ENCODE peak calls at places on chromosomes 12 and 14, in four cellular contexts. U is HFF-Myc, B is fibroblast of lung, I is brain microvascular endothelial cell. S is an unnamed sample.

GRCh38 chr12:131261906-131262305 is 308.2 kb downstream of the ADGRD1 start:
- DNase-seq in U (no peak), B (no peak), I (no peak), S (no peak)

GRCh38 chr12:59452746-59453145 is 143.1 kb upstream of the SLC16A7 start:
- DNase-seq in U (no peak), B (peak), I (no peak), S (no peak)

GRCh38 chr12:31491819-31492598 is 98.9 kb downstream of the DENND5B start:
- DNase-seq in U (peak), B (peak), I (peak), S (no peak)

GRCh38 chr14:37973031-37973908 is 234.4 kb upstream of the SSTR1 start:
- DNase-seq in U (no peak), B (no peak), I (no peak), S (no peak)

GRCh38 chr12:79415754-79416435 is 274.9 kb downstream of the PAWR start:
- DNase-seq in U (no peak), B (peak), I (no peak), S (no peak)

GRCh38 chr12:53380797-53381738 is 1.1 kb downstream of the SP1 start:
- DNase-seq in U (no peak), B (peak), I (peak), S (no peak)

GRCh38 chr14:55306938-55307589 is 35.8 kb downstream of the FBXO34 start:
- DNase-seq in U (no peak), B (peak), I (no peak), S (no peak)

GRCh38 chr14:103519043-103519836 is 3.4 kb downstream of the CKB start:
- DNase-seq in U (no peak), B (peak), I (no peak), S (peak)

GRCh38 chr12:29882771-29883315 is 99.1 kb upstream of the TMTC1 start:
- DNase-seq in U (no peak), B (no peak), I (no peak), S (no peak)

GRCh38 chr12:115172521-115172920 is 488.5 kb upstream of the TBX3 start:
- DNase-seq in U (no peak), B (peak), I (no peak), S (no peak)

DNA sequence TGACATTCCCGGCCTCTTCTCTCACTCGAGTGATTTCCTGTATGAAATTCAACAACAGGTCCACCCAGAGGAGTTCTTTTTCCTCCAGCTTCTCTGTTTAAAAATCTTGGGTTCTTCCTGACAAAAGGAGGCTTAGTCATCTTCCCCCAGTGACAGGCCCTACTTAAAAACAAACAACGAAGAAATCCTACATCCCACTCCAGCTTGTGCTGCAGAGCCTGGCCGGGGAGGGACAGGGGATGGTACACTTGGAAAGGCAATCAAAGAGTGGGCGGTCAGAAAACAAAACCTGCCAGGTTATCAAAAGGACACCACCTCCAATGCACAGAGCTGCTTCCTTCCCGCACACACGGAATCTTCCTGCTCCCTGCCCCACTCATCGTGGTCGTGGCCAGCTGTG is 101.3 kb downstream of the CACNA1C start:
- DNase-seq in U (no peak), B (peak), I (peak), S (no peak)
- H3K4me3 ChIP-seq in U (no peak), B (no peak), I (no peak), S (no peak)

GRCh38 chr12:128337456-128338160 is 70.6 kb downstream of the TMEM132C start:
- DNase-seq in U (no peak), B (no peak), I (no peak), S (no peak)
- H3K4me3 ChIP-seq in U (no peak), B (no peak), I (no peak), S (peak)

GRCh38 chr14:28783593-28784143 is 17.1 kb downstream of the FOXG1 start:
- DNase-seq in U (no peak), B (no peak), I (no peak), S (no peak)
- H3K4me3 ChIP-seq in U (no peak), B (no peak), I (no peak), S (no peak)

DNA sequence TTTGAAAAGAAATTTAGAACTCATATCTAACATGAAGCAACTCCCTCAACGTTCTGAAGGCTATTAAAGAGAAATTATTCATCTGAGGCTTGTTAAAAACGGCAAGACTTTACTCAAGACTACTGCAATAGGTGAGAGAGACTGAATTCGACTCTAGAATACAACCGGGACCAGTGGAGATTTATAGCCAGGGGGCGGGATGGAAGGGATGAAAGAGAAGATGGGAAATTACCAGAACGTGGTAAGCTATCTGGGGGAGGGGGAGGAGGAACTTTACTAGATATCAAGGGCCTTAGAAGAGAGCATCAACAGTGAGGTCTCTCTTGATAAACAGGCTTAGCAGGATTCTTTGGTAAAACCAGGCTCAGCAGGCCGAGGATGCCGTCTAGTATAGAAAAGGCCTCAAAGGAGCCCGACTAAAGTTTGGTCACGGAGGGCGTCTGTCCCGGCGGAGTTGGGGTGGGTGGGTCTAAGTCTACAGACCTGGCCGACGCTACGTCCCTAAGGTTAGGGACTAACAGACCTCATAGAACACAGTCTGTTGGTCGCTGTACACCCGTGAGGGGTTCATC is 640 bp upstream of the TIGAR start:
- DNase-seq in U (no peak), B (no peak), I (no peak), S (no peak)
- H3K4me3 ChIP-seq in U (peak), B (peak), I (peak), S (peak)

DNA sequence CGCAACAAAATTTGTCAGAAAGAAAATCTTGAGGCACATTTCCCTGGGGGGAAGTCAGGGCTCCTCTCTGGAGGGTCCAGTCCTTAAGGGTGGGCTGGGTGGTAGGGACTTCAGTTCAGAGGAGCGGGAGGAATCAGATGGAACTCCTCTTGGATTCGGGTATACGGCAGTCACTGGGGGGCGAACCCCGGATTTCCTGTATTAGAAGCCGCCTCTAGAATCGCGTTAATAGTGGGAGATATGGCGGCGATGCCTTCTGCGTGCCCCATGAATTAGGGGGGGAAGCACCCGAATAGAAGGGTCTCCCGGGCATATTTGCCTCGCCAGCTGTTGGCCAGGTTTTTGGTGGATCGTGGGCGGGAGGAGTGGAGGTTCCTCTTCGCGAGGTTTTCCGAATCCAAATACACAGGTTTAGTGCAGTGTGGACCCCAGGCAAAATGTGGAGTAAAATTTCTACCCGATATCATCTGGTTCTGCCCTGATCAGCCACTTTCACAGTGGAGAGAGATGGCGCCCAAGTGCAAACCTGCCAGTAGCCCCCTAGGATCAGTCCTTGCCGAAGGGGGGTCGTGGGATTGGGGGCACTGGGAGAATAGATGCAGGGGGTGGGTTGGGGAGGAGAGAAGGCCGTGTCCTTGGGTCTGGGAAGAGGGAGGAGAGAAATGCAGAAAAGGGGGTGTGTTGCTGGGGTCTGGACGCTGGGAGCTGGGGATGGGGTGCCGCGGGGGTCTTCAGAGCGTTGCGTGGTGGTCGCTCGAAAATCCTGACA is 637 bp downstream of the MEG3 start:
- DNase-seq in U (no peak), B (no peak), I (no peak), S (peak)
- H3K4me3 ChIP-seq in U (peak), B (peak), I (peak), S (peak)

GRCh38 chr12:990308-990648 is 745 bp upstream of the ERC1 start:
- DNase-seq in U (no peak), B (peak), I (peak), S (peak)

GRCh38 chr12:991350-992278 is 591 bp downstream of the ERC1 start:
- DNase-seq in U (no peak), B (no peak), I (no peak), S (no peak)

GRCh38 chr12:989751-990278 is 1.2 kb upstream of the ERC1 start:
- DNase-seq in U (peak), B (peak), I (peak), S (no peak)

GRCh38 chr12:990649-991349 is at the start of gene ERC1:
- DNase-seq in U (peak), B (peak), I (peak), S (peak)

DNA sequence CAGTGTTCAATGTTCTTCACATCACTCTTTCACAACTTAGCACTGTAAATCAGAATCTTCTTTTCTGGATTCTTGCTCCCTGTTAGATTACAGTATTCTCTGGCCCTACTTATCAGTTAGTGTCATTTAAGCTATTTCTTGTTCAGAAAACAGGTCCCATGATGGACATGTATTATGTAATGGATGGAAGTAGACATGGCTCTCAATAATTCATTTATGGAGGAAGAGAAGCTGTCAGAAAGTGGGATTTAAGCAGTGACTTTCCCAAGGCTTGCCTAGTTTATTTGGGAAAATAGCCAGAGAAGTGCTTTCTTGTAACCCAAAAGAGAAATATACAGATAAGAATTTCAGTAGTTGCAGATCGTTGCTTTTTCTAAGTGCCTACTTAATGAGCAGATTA is 1.6 kb downstream of the ERC1 start:
- DNase-seq in U (no peak), B (no peak), I (no peak), S (no peak)
- H3K4me3 ChIP-seq in U (no peak), B (peak), I (no peak), S (peak)

S was measured in right cardiac atrium.